ENCODE peak calls at places on chromosomes 12 and 14, in five cellular contexts. J is activated T-cell treated with anti-CD3 and anti-CD28 coated beads, Interleukin-2, amount 50 U/mL, for 72 hours; U is AG20443; O is activated CD4-positive, alpha-beta T cell treated with anti-CD3 and anti-CD28 coated beads, Interleukin-2, amount 10 ng/mL, durations not matched to agents 7 days and 5 days; W is GM04504. S is an unnamed sample.

GRCh38 chr12:89073027-89073398 is 279.3 kb downstream of the DUSP6 start:
- DNase-seq in U (peak), J (peak), W (peak), O (no peak), S (no peak)

GRCh38 chr12:76690916-76691700 is 72.8 kb upstream of the ZDHHC17 start:
- DNase-seq in W (no peak), U (peak), O (no peak), J (no peak), S (no peak)

GRCh38 chr12:19431407-19432308 is 7.6 kb upstream of the AEBP2 start:
- DNase-seq in J (peak), U (peak), W (peak), O (peak), S (no peak)

GRCh38 chr12:98509063-98509462 is 6.3 kb upstream of the TMPO start:
- DNase-seq in U (no peak), O (no peak), J (no peak), W (no peak), S (no peak)

GRCh38 chr12:92735131-92735721 is 32.4 kb downstream of the PLEKHG7 start:
- DNase-seq in U (peak), W (peak), O (no peak), J (peak), S (no peak)

GRCh38 chr12:93626160-93626559 is 51.0 kb upstream of the CRADD start:
- DNase-seq in J (no peak), O (no peak), U (no peak), W (no peak), S (no peak)

GRCh38 chr14:101076451-101077220 is 173.1 kb upstream of the RTL1 start:
- DNase-seq in U (no peak), J (no peak), O (no peak), W (no peak), S (no peak)

GRCh38 chr12:240566-240965 is 22.1 kb downstream of the SLC6A13 start:
- DNase-seq in W (no peak), O (no peak), U (no peak), J (no peak), S (no peak)

GRCh38 chr12:125079943-125080645 is 14.9 kb downstream of the AACS start:
- DNase-seq in J (no peak), U (peak), W (no peak), O (no peak), S (no peak)

GRCh38 chr14:76257842-76258397 is 106.2 kb downstream of the GPATCH2L start:
- DNase-seq in O (no peak), J (no peak), W (no peak), U (no peak), S (no peak)

GRCh38 chr12:12508612-12509011 is 54.1 kb downstream of the DUSP16 start:
- DNase-seq in U (no peak), J (no peak), W (no peak), O (no peak), S (peak)

GRCh38 chr12:122865268-122866231 is 30.3 kb downstream of the HIP1R start:
- DNase-seq in W (no peak), O (no peak), J (peak), U (no peak), S (no peak)

GRCh38 chr14:63964063-63964462 is 111.3 kb downstream of the SYNE2 start:
- DNase-seq in O (no peak), J (no peak), W (no peak), U (no peak), S (no peak)

GRCh38 chr12:87928046-87928445 is 101.2 kb downstream of the C12orf50 start:
- DNase-seq in U (no peak), O (no peak), J (no peak), W (no peak), S (no peak)

GRCh38 chr12:117038919-117039318 is 60.3 kb downstream of the TESC start:
- DNase-seq in U (no peak), W (no peak), O (no peak), J (no peak), S (no peak)

GRCh38 chr12:88552672-88553079 is 27.6 kb downstream of the KITLG start:
- DNase-seq in U (peak), O (no peak), W (peak), J (no peak), S (no peak)

GRCh38 chr14:67004521-67004920 is 184.7 kb upstream of the GARIN2 start:
- DNase-seq in W (peak), O (no peak), J (no peak), U (no peak), S (no peak)

GRCh38 chr12:8628731-8629130 is 16.1 kb upstream of the AICDA start:
- DNase-seq in O (no peak), U (peak), W (no peak), J (no peak), S (no peak)

GRCh38 chr12:49791700-49792099 is 36.5 kb downstream of the NCKAP5L start:
- DNase-seq in J (no peak), O (no peak), U (no peak), W (no peak), S (no peak)

GRCh38 chr14:95321693-95322455 is 2.2 kb upstream of the CLMN start:
- DNase-seq in O (no peak), J (no peak), W (no peak), U (no peak), S (no peak)

GRCh38 chr14:92657457-92658142 is 90.8 kb downstream of the LGMN start:
- DNase-seq in U (no peak), J (no peak), O (no peak), W (no peak), S (peak)

GRCh38 chr14:56294125-56294524 is 175.9 kb downstream of the PELI2 start:
- DNase-seq in U (peak), J (peak), W (no peak), O (no peak), S (no peak)

GRCh38 chr12:46437411-46437810 is 64.8 kb upstream of the SLC38A2 start:
- DNase-seq in U (no peak), J (no peak), O (no peak), W (no peak), S (no peak)

GRCh38 chr14:66240112-66240511 is 246.1 kb upstream of the CCDC196 start:
- DNase-seq in W (no peak), U (no peak), O (no peak), J (no peak), S (no peak)

GRCh38 chr14:55698051-55698450 is 118.0 kb downstream of the KTN1 start:
- DNase-seq in O (no peak), U (no peak), W (no peak), J (no peak), S (no peak)

GRCh38 chr12:72134934-72135333 is 137.2 kb upstream of the TRHDE start:
- DNase-seq in U (no peak), O (no peak), J (no peak), W (no peak), S (no peak)

GRCh38 chr12:6362383-6362782 is 13.0 kb downstream of the SCNN1A start:
- DNase-seq in J (no peak), U (no peak), W (no peak), O (no peak), S (no peak)

GRCh38 chr14:51993274-51993673 is 3.9 kb downstream of the RTRAF start:
- DNase-seq in W (no peak), U (no peak), O (no peak), J (no peak), S (peak)

GRCh38 chr12:16361142-16361783 is 13.8 kb downstream of the MGST1 start:
- DNase-seq in W (no peak), J (no peak), O (no peak), U (no peak), S (no peak)

GRCh38 chr12:57242691-57243454 is 8.1 kb downstream of the STAC3 start:
- DNase-seq in O (peak), U (peak), W (no peak), J (peak), S (peak)

GRCh38 chr12:108169671-108170070 is 40.6 kb downstream of the WSCD2 start:
- DNase-seq in U (no peak), J (no peak), O (no peak), W (no peak), S (no peak)

GRCh38 chr12:109432842-109433304 is 44.2 kb downstream of the KCTD10 start:
- DNase-seq in W (peak), J (peak), U (peak), O (peak), S (peak)

GRCh38 chr12:106140223-106140986 is 1.7 kb upstream of the NUAK1 start:
- DNase-seq in W (no peak), U (no peak), J (no peak), O (no peak), S (no peak)

GRCh38 chr12:104643921-104644669 is 187.3 kb downstream of the CHST11 start:
- DNase-seq in O (no peak), W (no peak), U (no peak), J (no peak), S (no peak)

GRCh38 chr14:31127690-31128089 is 79.9 kb downstream of the HECTD1 start:
- DNase-seq in U (no peak), W (no peak), O (peak), J (peak), S (no peak)

GRCh38 chr14:79011091-79011919 is 841.1 kb downstream of the NRXN3 start:
- DNase-seq in J (no peak), O (peak), W (peak), U (peak), S (peak)

GRCh38 chr12:56684745-56685369 is 3.2 kb downstream of the PTGES3 start:
- DNase-seq in W (no peak), O (no peak), U (no peak), J (no peak), S (no peak)

GRCh38 chr12:54352022-54352531 is 12.2 kb downstream of the GPR84 start:
- DNase-seq in J (peak), W (no peak), O (no peak), U (peak), S (no peak)